ENCODE peak calls at places on chromosomes 7 and 10, in four cellular contexts. One of them, this sample, is unnamed.

GRCh38 chr7:132532237-132532734 is 44.0 kb downstream of the PLXNA4 start:
- DNase-seq in mesendoderm: no peak
- DNase-seq in H9: no peak
- DNase-seq in IMR-90: no peak
- DNase-seq in this sample: no peak

GRCh38 chr7:158976468-158976848 is 120.1 kb downstream of the DYNC2I1 start:
- DNase-seq in mesendoderm: peak
- DNase-seq in H9: peak
- DNase-seq in IMR-90: no peak
- DNase-seq in this sample: no peak

GRCh38 chr10:43693602-43694001 is 44.9 kb upstream of the ZNF32 start:
- DNase-seq in mesendoderm: no peak
- DNase-seq in H9: no peak
- DNase-seq in IMR-90: peak
- DNase-seq in this sample: no peak

GRCh38 chr10:59895629-59896116 is 10.7 kb downstream of the CCDC6 start:
- DNase-seq in mesendoderm: peak
- DNase-seq in H9: no peak
- DNase-seq in IMR-90: peak
- DNase-seq in this sample: no peak

GRCh38 chr7:117283371-117283770 is 39.5 kb downstream of the WNT2 start:
- DNase-seq in mesendoderm: no peak
- DNase-seq in H9: no peak
- DNase-seq in IMR-90: peak
- DNase-seq in this sample: no peak

GRCh38 chr7:10940748-10941358 is 32.8 kb upstream of the PHF14 start:
- DNase-seq in mesendoderm: no peak
- DNase-seq in H9: no peak
- DNase-seq in IMR-90: no peak
- DNase-seq in this sample: no peak

GRCh38 chr10:85444868-85445267 is 921.7 kb downstream of the GRID1 start:
- DNase-seq in mesendoderm: no peak
- DNase-seq in H9: no peak
- DNase-seq in IMR-90: no peak
- DNase-seq in this sample: no peak

GRCh38 chr7:25647872-25648271 is 419.6 kb upstream of the NPVF start:
- DNase-seq in mesendoderm: no peak
- DNase-seq in H9: no peak
- DNase-seq in IMR-90: no peak
- DNase-seq in this sample: no peak

GRCh38 chr7:2719007-2719406 is 31.0 kb downstream of the AMZ1 start:
- DNase-seq in mesendoderm: peak
- DNase-seq in H9: peak
- DNase-seq in IMR-90: no peak
- DNase-seq in this sample: peak

DNA sequence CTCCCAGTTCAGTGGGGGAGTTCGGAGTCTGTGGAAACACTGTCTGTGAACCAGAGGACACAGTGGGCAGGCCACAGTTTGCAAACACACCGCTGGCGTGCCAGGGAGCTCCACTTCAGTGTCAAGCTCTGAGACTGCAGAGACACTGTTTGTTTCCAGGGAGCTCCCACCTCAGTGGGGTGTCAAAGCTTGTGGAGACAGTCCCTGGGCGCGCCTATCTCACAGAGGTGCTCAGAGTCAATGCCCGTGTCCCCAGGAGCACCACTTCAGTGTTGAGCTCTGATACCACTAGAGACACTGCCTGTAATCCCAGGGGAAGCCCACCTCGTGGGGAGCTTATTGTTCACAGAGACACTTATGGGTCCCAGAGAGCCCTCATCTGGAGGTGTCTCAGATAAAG is 4.3 kb downstream of the MYO1G start:
- DNase-seq in mesendoderm: no peak
- DNase-seq in H9: no peak
- DNase-seq in IMR-90: no peak
- DNase-seq in this sample: no peak
- H4K5ac ChIP-seq in mesendoderm: no peak
- H4K5ac ChIP-seq in H9: no peak
- H4K5ac ChIP-seq in IMR-90: no peak
- H4K5ac ChIP-seq in this sample: no peak

GRCh38 chr10:62463364-62463763 is 89.2 kb downstream of the ZNF365 start:
- DNase-seq in mesendoderm: no peak
- DNase-seq in H9: no peak
- DNase-seq in IMR-90: no peak
- DNase-seq in this sample: no peak

GRCh38 chr10:62466590-62466989 is 92.4 kb downstream of the ZNF365 start:
- DNase-seq in mesendoderm: no peak
- DNase-seq in H9: no peak
- DNase-seq in IMR-90: no peak
- DNase-seq in this sample: no peak

GRCh38 chr10:62471718-62472117 is 97.5 kb downstream of the ZNF365 start:
- DNase-seq in mesendoderm: no peak
- DNase-seq in H9: no peak
- DNase-seq in IMR-90: peak
- DNase-seq in this sample: no peak

GRCh38 chr10:62464308-62464707 is 90.1 kb downstream of the ZNF365 start:
- DNase-seq in mesendoderm: no peak
- DNase-seq in H9: no peak
- DNase-seq in IMR-90: peak
- DNase-seq in this sample: no peak

DNA sequence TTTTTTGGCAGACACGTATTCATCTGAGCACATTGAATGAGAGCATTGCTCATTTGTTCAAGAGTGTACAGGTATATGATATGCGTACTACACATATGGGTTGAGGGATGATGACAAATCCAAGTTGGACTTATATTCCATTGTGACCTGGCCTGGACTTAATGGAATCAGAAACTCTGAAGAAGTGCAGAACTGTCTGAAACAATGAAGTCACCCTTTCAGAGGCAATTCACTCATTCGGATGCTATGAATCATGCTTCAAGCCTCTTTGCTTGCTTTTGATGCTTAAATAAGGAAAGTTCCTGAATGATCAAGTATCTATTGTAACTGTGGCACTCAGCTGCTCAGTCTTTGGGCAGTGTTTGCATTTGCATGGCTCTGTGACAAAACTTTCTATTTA is 93.3 kb downstream of the ZNF365 start:
- DNase-seq in mesendoderm: no peak
- DNase-seq in H9: no peak
- DNase-seq in IMR-90: peak
- DNase-seq in this sample: no peak
- H4K5ac ChIP-seq in mesendoderm: no peak
- H4K5ac ChIP-seq in H9: no peak
- H4K5ac ChIP-seq in IMR-90: no peak
- H4K5ac ChIP-seq in this sample: no peak

GRCh38 chr7:106756071-106756470 is 95.1 kb upstream of the CCDC71L start:
- DNase-seq in mesendoderm: no peak
- DNase-seq in H9: no peak
- DNase-seq in IMR-90: no peak
- DNase-seq in this sample: no peak
- H4K5ac ChIP-seq in mesendoderm: no peak
- H4K5ac ChIP-seq in H9: no peak
- H4K5ac ChIP-seq in IMR-90: no peak
- H4K5ac ChIP-seq in this sample: no peak

DNA sequence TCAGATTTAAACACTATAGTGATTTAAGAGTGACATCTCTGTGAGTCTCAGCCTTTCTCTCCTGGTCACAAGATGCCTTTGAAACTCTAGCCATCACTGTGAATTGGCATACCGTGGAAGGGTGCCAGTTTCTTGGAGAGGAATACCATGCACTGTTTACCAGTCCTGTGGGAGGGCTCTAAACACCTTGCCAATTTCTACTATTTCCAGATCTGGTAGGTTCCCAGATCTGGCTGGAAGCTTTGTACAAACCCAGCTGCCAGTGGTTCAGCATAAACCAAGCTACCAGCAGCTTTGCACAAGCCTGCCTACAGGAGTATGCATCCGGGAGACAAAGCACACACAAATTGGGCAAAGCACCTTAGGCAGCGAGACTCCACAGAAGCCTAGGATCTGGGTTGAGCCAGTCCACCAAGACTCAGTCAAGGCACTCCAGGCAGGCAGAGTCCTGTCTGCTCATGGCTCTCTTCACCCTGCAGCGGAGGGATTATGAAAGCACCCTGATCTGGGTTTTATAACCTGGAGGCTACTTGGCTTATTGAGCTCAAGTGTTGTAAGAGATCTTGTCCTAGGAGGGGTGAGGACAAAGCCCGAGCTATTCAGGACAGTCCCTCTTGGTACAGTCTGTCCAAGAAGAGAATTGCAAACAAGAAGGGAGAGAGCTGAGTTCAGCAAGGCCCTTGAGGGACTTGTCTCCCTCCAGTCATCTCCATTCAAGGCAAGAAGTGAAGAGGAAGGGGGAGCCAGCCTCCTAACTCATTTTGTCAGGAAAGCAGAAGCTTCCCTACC is 23.6 kb downstream of the MCM10 start:
- DNase-seq in mesendoderm: no peak
- DNase-seq in H9: no peak
- DNase-seq in IMR-90: no peak
- DNase-seq in this sample: no peak
- H4K5ac ChIP-seq in mesendoderm: no peak
- H4K5ac ChIP-seq in H9: no peak
- H4K5ac ChIP-seq in IMR-90: no peak
- H4K5ac ChIP-seq in this sample: no peak

DNA sequence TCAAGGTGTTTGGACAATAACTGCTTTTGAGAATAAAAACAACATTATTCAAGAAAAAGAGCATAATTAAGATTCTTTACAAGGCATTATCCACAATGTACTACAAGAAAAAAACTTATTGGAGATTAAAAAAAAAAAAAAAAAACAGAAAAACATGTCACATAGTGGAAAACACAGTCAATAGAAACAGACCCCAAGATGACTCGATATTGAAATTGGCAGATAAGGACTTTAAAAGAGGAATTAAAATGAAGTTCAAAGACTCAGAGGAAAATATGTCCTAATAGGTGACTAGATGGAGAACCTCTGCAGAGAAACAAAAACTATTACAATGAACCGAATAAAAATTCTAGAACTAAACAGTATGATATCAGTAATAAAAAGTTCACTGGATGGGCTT is 248.9 kb downstream of the CALN1 start:
- DNase-seq in mesendoderm: no peak
- DNase-seq in H9: no peak
- DNase-seq in IMR-90: no peak
- DNase-seq in this sample: no peak
- H4K5ac ChIP-seq in mesendoderm: no peak
- H4K5ac ChIP-seq in H9: no peak
- H4K5ac ChIP-seq in IMR-90: no peak
- H4K5ac ChIP-seq in this sample: no peak

This sample was measured in H1.